ENCODE peak calls at places on chromosomes 13 and 19, in nine cellular contexts. One of them, this sample, is unnamed.

GRCh38 chr13:112978561-112979405 is 9.8 kb downstream of the MCF2L start:
- DNase-seq in WTC11: no peak
- DNase-seq in AG04450: no peak
- DNase-seq in cardiac muscle cell: no peak
- DNase-seq in left ventricle myocardium inferior: peak
- DNase-seq in prostate gland: no peak
- DNase-seq in endothelial cell of umbilical vein: no peak
- DNase-seq in A549: no peak
- DNase-seq in fibroblast of the aortic adventitia: no peak
- DNase-seq in this sample: no peak

GRCh38 chr13:20582026-20582425 is 15.1 kb downstream of the IFT88 start:
- DNase-seq in WTC11: no peak
- DNase-seq in AG04450: no peak
- DNase-seq in cardiac muscle cell: no peak
- DNase-seq in left ventricle myocardium inferior: no peak
- DNase-seq in prostate gland: no peak
- DNase-seq in endothelial cell of umbilical vein: peak
- DNase-seq in A549: no peak
- DNase-seq in fibroblast of the aortic adventitia: no peak
- DNase-seq in this sample: no peak

GRCh38 chr19:21586341-21587116 is 81.1 kb downstream of the ZNF429 start:
- DNase-seq in WTC11: no peak
- DNase-seq in AG04450: no peak
- DNase-seq in cardiac muscle cell: no peak
- DNase-seq in left ventricle myocardium inferior: peak
- DNase-seq in prostate gland: peak
- DNase-seq in endothelial cell of umbilical vein: no peak
- DNase-seq in A549: no peak
- DNase-seq in fibroblast of the aortic adventitia: no peak
- DNase-seq in this sample: no peak

GRCh38 chr13:51557875-51558604 is 26.2 kb upstream of the WDFY2 start:
- DNase-seq in WTC11: no peak
- DNase-seq in AG04450: peak
- DNase-seq in cardiac muscle cell: peak
- DNase-seq in left ventricle myocardium inferior: no peak
- DNase-seq in prostate gland: no peak
- DNase-seq in endothelial cell of umbilical vein: no peak
- DNase-seq in A549: no peak
- DNase-seq in fibroblast of the aortic adventitia: peak
- DNase-seq in this sample: peak

GRCh38 chr13:66992183-66992582 is 238.0 kb downstream of the PCDH9 start:
- DNase-seq in WTC11: no peak
- DNase-seq in AG04450: no peak
- DNase-seq in cardiac muscle cell: peak
- DNase-seq in left ventricle myocardium inferior: no peak
- DNase-seq in prostate gland: no peak
- DNase-seq in endothelial cell of umbilical vein: peak
- DNase-seq in A549: no peak
- DNase-seq in fibroblast of the aortic adventitia: peak
- DNase-seq in this sample: no peak

GRCh38 chr19:48617146-48617937 is 1.6 kb downstream of the RPL18 start:
- DNase-seq in WTC11: no peak
- DNase-seq in AG04450: no peak
- DNase-seq in cardiac muscle cell: peak
- DNase-seq in left ventricle myocardium inferior: no peak
- DNase-seq in prostate gland: peak
- DNase-seq in endothelial cell of umbilical vein: no peak
- DNase-seq in A549: no peak
- DNase-seq in fibroblast of the aortic adventitia: peak
- DNase-seq in this sample: no peak

GRCh38 chr19:43779820-43780219 is 953 bp downstream of the KCNN4 start:
- DNase-seq in WTC11: no peak
- DNase-seq in AG04450: no peak
- DNase-seq in cardiac muscle cell: no peak
- DNase-seq in left ventricle myocardium inferior: no peak
- DNase-seq in prostate gland: no peak
- DNase-seq in endothelial cell of umbilical vein: no peak
- DNase-seq in A549: peak
- DNase-seq in fibroblast of the aortic adventitia: no peak
- DNase-seq in this sample: no peak

GRCh38 chr19:32373614-32374295 is 28.3 kb downstream of the ZNF507 start:
- DNase-seq in WTC11: no peak
- DNase-seq in AG04450: peak
- DNase-seq in cardiac muscle cell: peak
- DNase-seq in left ventricle myocardium inferior: no peak
- DNase-seq in prostate gland: peak
- DNase-seq in endothelial cell of umbilical vein: peak
- DNase-seq in A549: peak
- DNase-seq in fibroblast of the aortic adventitia: peak
- DNase-seq in this sample: peak

GRCh38 chr13:90868321-90868920 is 479.1 kb upstream of the MIR17HG start:
- DNase-seq in WTC11: no peak
- DNase-seq in AG04450: no peak
- DNase-seq in cardiac muscle cell: peak
- DNase-seq in left ventricle myocardium inferior: no peak
- DNase-seq in prostate gland: no peak
- DNase-seq in endothelial cell of umbilical vein: peak
- DNase-seq in A549: no peak
- DNase-seq in fibroblast of the aortic adventitia: peak
- DNase-seq in this sample: no peak

GRCh38 chr19:33771308-33772101 is 25.2 kb upstream of the KCTD15 start:
- DNase-seq in WTC11: peak
- DNase-seq in AG04450: peak
- DNase-seq in cardiac muscle cell: peak
- DNase-seq in left ventricle myocardium inferior: peak
- DNase-seq in prostate gland: peak
- DNase-seq in endothelial cell of umbilical vein: peak
- DNase-seq in A549: peak
- DNase-seq in fibroblast of the aortic adventitia: peak
- DNase-seq in this sample: peak

GRCh38 chr13:21767032-21767431 is 96.2 kb downstream of the FGF9 start:
- DNase-seq in WTC11: no peak
- DNase-seq in AG04450: no peak
- DNase-seq in cardiac muscle cell: no peak
- DNase-seq in left ventricle myocardium inferior: no peak
- DNase-seq in prostate gland: no peak
- DNase-seq in endothelial cell of umbilical vein: no peak
- DNase-seq in A549: no peak
- DNase-seq in fibroblast of the aortic adventitia: no peak
- DNase-seq in this sample: no peak

GRCh38 chr13:34179481-34179880 is 361.5 kb downstream of the RFC3 start:
- DNase-seq in WTC11: no peak
- DNase-seq in AG04450: no peak
- DNase-seq in cardiac muscle cell: no peak
- DNase-seq in left ventricle myocardium inferior: no peak
- DNase-seq in prostate gland: no peak
- DNase-seq in endothelial cell of umbilical vein: no peak
- DNase-seq in A549: no peak
- DNase-seq in fibroblast of the aortic adventitia: peak
- DNase-seq in this sample: no peak

GRCh38 chr13:112652512-112653458 is 37.1 kb upstream of the ATP11A start:
- DNase-seq in WTC11: no peak
- DNase-seq in AG04450: no peak
- DNase-seq in cardiac muscle cell: peak
- DNase-seq in left ventricle myocardium inferior: no peak
- DNase-seq in prostate gland: no peak
- DNase-seq in endothelial cell of umbilical vein: no peak
- DNase-seq in A549: no peak
- DNase-seq in fibroblast of the aortic adventitia: no peak
- DNase-seq in this sample: no peak

GRCh38 chr13:36343766-36344165 is 2.4 kb downstream of the SPART start:
- DNase-seq in WTC11: no peak
- DNase-seq in AG04450: no peak
- DNase-seq in cardiac muscle cell: no peak
- DNase-seq in left ventricle myocardium inferior: no peak
- DNase-seq in prostate gland: no peak
- DNase-seq in endothelial cell of umbilical vein: no peak
- DNase-seq in A549: no peak
- DNase-seq in fibroblast of the aortic adventitia: no peak
- DNase-seq in this sample: no peak

GRCh38 chr13:22357132-22357531 is 686.3 kb downstream of the FGF9 start:
- DNase-seq in WTC11: no peak
- DNase-seq in AG04450: no peak
- DNase-seq in cardiac muscle cell: no peak
- DNase-seq in left ventricle myocardium inferior: no peak
- DNase-seq in prostate gland: no peak
- DNase-seq in endothelial cell of umbilical vein: no peak
- DNase-seq in A549: no peak
- DNase-seq in fibroblast of the aortic adventitia: no peak
- DNase-seq in this sample: no peak

GRCh38 chr13:30978981-30979956 is 46.8 kb downstream of the TEX26 start:
- DNase-seq in WTC11: peak
- DNase-seq in AG04450: no peak
- DNase-seq in cardiac muscle cell: peak
- DNase-seq in left ventricle myocardium inferior: no peak
- DNase-seq in prostate gland: no peak
- DNase-seq in endothelial cell of umbilical vein: peak
- DNase-seq in A549: no peak
- DNase-seq in fibroblast of the aortic adventitia: no peak
- DNase-seq in this sample: no peak
- TF ChIP-seq CTCF in WTC11: peak
- TF ChIP-seq CTCF in AG04450: peak
- TF ChIP-seq CTCF in cardiac muscle cell: peak
- TF ChIP-seq CTCF in left ventricle myocardium inferior: peak
- TF ChIP-seq CTCF in prostate gland: no peak
- TF ChIP-seq CTCF in endothelial cell of umbilical vein: peak
- TF ChIP-seq CTCF in A549: peak
- TF ChIP-seq CTCF in fibroblast of the aortic adventitia: peak
- TF ChIP-seq CTCF in this sample: peak

GRCh38 chr13:43237616-43238015 is 214.2 kb downstream of the DNAJC15 start:
- DNase-seq in WTC11: no peak
- DNase-seq in AG04450: no peak
- DNase-seq in cardiac muscle cell: no peak
- DNase-seq in left ventricle myocardium inferior: no peak
- DNase-seq in prostate gland: no peak
- DNase-seq in endothelial cell of umbilical vein: no peak
- DNase-seq in A549: no peak
- DNase-seq in fibroblast of the aortic adventitia: no peak
- DNase-seq in this sample: no peak

GRCh38 chr13:43240278-43240677 is 216.9 kb downstream of the DNAJC15 start:
- DNase-seq in WTC11: no peak
- DNase-seq in AG04450: no peak
- DNase-seq in cardiac muscle cell: no peak
- DNase-seq in left ventricle myocardium inferior: no peak
- DNase-seq in prostate gland: no peak
- DNase-seq in endothelial cell of umbilical vein: no peak
- DNase-seq in A549: no peak
- DNase-seq in fibroblast of the aortic adventitia: no peak
- DNase-seq in this sample: no peak

GRCh38 chr13:43239441-43239840 is 216.1 kb downstream of the DNAJC15 start:
- DNase-seq in WTC11: no peak
- DNase-seq in AG04450: no peak
- DNase-seq in cardiac muscle cell: no peak
- DNase-seq in left ventricle myocardium inferior: no peak
- DNase-seq in prostate gland: no peak
- DNase-seq in endothelial cell of umbilical vein: no peak
- DNase-seq in A549: no peak
- DNase-seq in fibroblast of the aortic adventitia: no peak
- DNase-seq in this sample: no peak

GRCh38 chr13:43235028-43235427 is 211.6 kb downstream of the DNAJC15 start:
- DNase-seq in WTC11: no peak
- DNase-seq in AG04450: no peak
- DNase-seq in cardiac muscle cell: no peak
- DNase-seq in left ventricle myocardium inferior: no peak
- DNase-seq in prostate gland: no peak
- DNase-seq in endothelial cell of umbilical vein: no peak
- DNase-seq in A549: no peak
- DNase-seq in fibroblast of the aortic adventitia: no peak
- DNase-seq in this sample: no peak

DNA sequence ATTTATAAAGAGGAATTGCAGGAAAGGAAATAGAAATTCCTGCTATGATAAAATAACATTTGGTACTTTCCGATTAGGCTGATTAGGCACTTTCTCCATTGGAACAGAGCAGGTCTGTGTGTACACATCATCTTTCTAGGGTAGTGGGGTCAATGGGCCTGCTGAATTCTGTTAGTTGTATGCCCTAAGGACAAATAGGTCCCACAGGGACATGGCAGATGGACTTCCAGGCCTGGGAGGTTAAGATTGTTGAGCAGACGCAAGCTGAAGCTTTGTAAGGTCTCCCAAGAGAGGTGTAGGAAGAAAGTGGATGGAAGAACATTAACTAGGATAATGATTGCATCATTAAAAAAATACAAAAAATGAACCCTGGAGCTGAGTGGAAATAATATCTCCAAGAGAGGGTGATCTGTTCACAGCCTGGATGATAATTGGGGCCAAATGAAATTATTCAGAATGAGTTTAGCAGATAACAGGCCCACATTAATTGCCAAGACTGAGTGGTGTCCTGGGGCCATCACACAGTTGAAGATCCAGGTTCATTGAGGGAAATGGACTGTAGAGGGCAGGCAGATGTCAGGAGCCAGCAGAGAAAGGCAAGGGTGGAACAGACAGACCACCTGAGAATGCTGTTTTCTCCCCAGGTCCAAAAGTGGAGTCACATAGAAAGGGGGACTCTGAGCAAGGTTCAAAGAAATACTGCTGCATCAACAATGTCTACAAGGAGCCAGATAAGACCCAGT is 215.1 kb downstream of the DNAJC15 start:
- DNase-seq in WTC11: no peak
- DNase-seq in AG04450: no peak
- DNase-seq in cardiac muscle cell: no peak
- DNase-seq in left ventricle myocardium inferior: no peak
- DNase-seq in prostate gland: no peak
- DNase-seq in endothelial cell of umbilical vein: no peak
- DNase-seq in A549: no peak
- DNase-seq in fibroblast of the aortic adventitia: no peak
- DNase-seq in this sample: no peak
- TF ChIP-seq CTCF in WTC11: no peak
- TF ChIP-seq CTCF in AG04450: no peak
- TF ChIP-seq CTCF in cardiac muscle cell: no peak
- TF ChIP-seq CTCF in left ventricle myocardium inferior: no peak
- TF ChIP-seq CTCF in prostate gland: no peak
- TF ChIP-seq CTCF in endothelial cell of umbilical vein: no peak
- TF ChIP-seq CTCF in A549: no peak
- TF ChIP-seq CTCF in fibroblast of the aortic adventitia: no peak
- TF ChIP-seq CTCF in this sample: no peak

GRCh38 chr19:36819130-36819630 is 19.0 kb downstream of the ZNF790 start:
- DNase-seq in WTC11: no peak
- DNase-seq in AG04450: no peak
- DNase-seq in cardiac muscle cell: no peak
- DNase-seq in left ventricle myocardium inferior: no peak
- DNase-seq in prostate gland: no peak
- DNase-seq in endothelial cell of umbilical vein: no peak
- DNase-seq in A549: no peak
- DNase-seq in fibroblast of the aortic adventitia: no peak
- DNase-seq in this sample: no peak
- TF ChIP-seq CTCF in WTC11: no peak
- TF ChIP-seq CTCF in AG04450: no peak
- TF ChIP-seq CTCF in cardiac muscle cell: no peak
- TF ChIP-seq CTCF in left ventricle myocardium inferior: no peak
- TF ChIP-seq CTCF in prostate gland: no peak
- TF ChIP-seq CTCF in endothelial cell of umbilical vein: no peak
- TF ChIP-seq CTCF in A549: no peak
- TF ChIP-seq CTCF in fibroblast of the aortic adventitia: no peak
- TF ChIP-seq CTCF in this sample: no peak

GRCh38 chr19:18919086-18919894 is at the start of the genes COPE and DDX49:
- DNase-seq in WTC11: peak
- DNase-seq in AG04450: peak
- DNase-seq in cardiac muscle cell: peak
- DNase-seq in left ventricle myocardium inferior: peak
- DNase-seq in prostate gland: peak
- DNase-seq in endothelial cell of umbilical vein: peak
- DNase-seq in A549: peak
- DNase-seq in fibroblast of the aortic adventitia: peak
- DNase-seq in this sample: peak
- TF ChIP-seq CTCF in WTC11: no peak
- TF ChIP-seq CTCF in AG04450: no peak
- TF ChIP-seq CTCF in cardiac muscle cell: no peak
- TF ChIP-seq CTCF in left ventricle myocardium inferior: no peak
- TF ChIP-seq CTCF in prostate gland: no peak
- TF ChIP-seq CTCF in endothelial cell of umbilical vein: no peak
- TF ChIP-seq CTCF in A549: no peak
- TF ChIP-seq CTCF in fibroblast of the aortic adventitia: no peak
- TF ChIP-seq CTCF in this sample: no peak